ENCODE peak calls at places on chromosome 3, in nine cellular contexts. T, A, U, H, Z, M, G, I and J are unnamed samples.

GRCh38 chr3:23949784-23950183 is 4.7 kb downstream of the NR1D2 start:
- DNase-seq in Z (no peak), G (no peak), A (peak), T (no peak), H (no peak), M (peak), I (no peak), U (no peak), J (no peak)

GRCh38 chr3:171508676-171509075 is 48.5 kb upstream of the TNIK start:
- DNase-seq in Z (no peak), H (no peak), A (no peak), I (no peak), M (no peak), G (no peak), T (no peak), U (no peak), J (no peak)

GRCh38 chr3:197736010-197736490 is 654 bp downstream of the RUBCN start:
- DNase-seq in G (peak), I (peak), H (peak), M (no peak), A (no peak), Z (no peak), T (no peak), U (peak), J (no peak)

GRCh38 chr3:131786386-131786785 is 248.4 kb downstream of the CPNE4 start:
- DNase-seq in G (no peak), U (no peak), I (no peak), T (no peak), M (no peak), A (no peak), Z (no peak), H (no peak), J (no peak)

GRCh38 chr3:46481636-46482035 is 16.1 kb upstream of the RTP3 start:
- DNase-seq in M (no peak), Z (no peak), T (no peak), G (no peak), U (no peak), A (no peak), H (no peak), I (peak), J (no peak)

GRCh38 chr3:81894598-81894997 is 133.2 kb upstream of the GBE1 start:
- DNase-seq in G (no peak), A (no peak), I (no peak), Z (no peak), U (no peak), H (no peak), T (no peak), M (no peak), J (no peak)

GRCh38 chr3:175356899-175357324 is 497.8 kb downstream of the NAALADL2 start:
- DNase-seq in H (no peak), U (no peak), I (no peak), M (no peak), G (no peak), T (no peak), A (no peak), Z (peak), J (no peak)

GRCh38 chr3:40994611-40995010 is 204.7 kb upstream of the CTNNB1 start:
- DNase-seq in H (no peak), Z (no peak), T (no peak), M (no peak), I (no peak), U (no peak), G (no peak), A (no peak), J (no peak)